ENCODE peak calls at places on chromosomes 16 and 17, in five cellular contexts. C is AG04450, I is GM23338, Z is left ventricle myocardium inferior, K is KG1. D is an unnamed sample.

GRCh38 chr16:65832269-65832668 is 534.2 kb upstream of the CDH5 start:
- DNase-seq in I (no peak), K (no peak), Z (no peak), C (no peak), D (peak)

GRCh38 chr17:40538019-40538935 is 27.0 kb downstream of the CCR7 start:
- DNase-seq in C (no peak), I (no peak), Z (peak), K (no peak), D (no peak)

GRCh38 chr17:44877121-44877520 is 22.1 kb downstream of the EFTUD2 start:
- DNase-seq in K (no peak), I (no peak), C (no peak), Z (no peak), D (no peak)

GRCh38 chr16:52405441-52405840 is 141.5 kb downstream of the TOX3 start:
- DNase-seq in I (no peak), Z (no peak), C (no peak), K (no peak), D (no peak)

GRCh38 chr16:74724820-74725549 is 24.3 kb upstream of the MLKL start:
- DNase-seq in C (peak), K (no peak), I (no peak), Z (no peak), D (no peak)

GRCh38 chr16:83779881-83780280 is 27.9 kb upstream of the HSBP1 start:
- DNase-seq in Z (no peak), C (no peak), K (no peak), I (no peak), D (no peak)

GRCh38 chr16:50680907-50681885 is at the start of gene SNX20:
- DNase-seq in K (peak), Z (peak), C (no peak), I (no peak), D (no peak)

GRCh38 chr16:83849434-83849833 is 41.7 kb downstream of the HSBP1 start:
- DNase-seq in Z (peak), I (no peak), C (no peak), K (no peak), D (no peak)

GRCh38 chr17:36686123-36686669 is 84.8 kb downstream of the MRM1 start:
- DNase-seq in C (no peak), Z (no peak), I (no peak), K (no peak), D (peak)

GRCh38 chr17:39701012-39701783 is 1.3 kb downstream of the ERBB2 start:
- DNase-seq in K (no peak), C (no peak), Z (no peak), I (peak), D (peak)

GRCh38 chr17:40901981-40902862 is 17.2 kb upstream of the KRT20 start:
- DNase-seq in K (no peak), Z (no peak), C (no peak), I (no peak), D (peak)

GRCh38 chr17:43536236-43537088 is 9.7 kb downstream of the ETV4 start:
- DNase-seq in K (no peak), I (peak), Z (no peak), C (no peak), D (peak)

GRCh38 chr17:33511670-33512069 is 218.6 kb upstream of the ASIC2 start:
- DNase-seq in Z (no peak), K (no peak), C (no peak), I (no peak), D (no peak)

GRCh38 chr16:76235426-76235825 is 41.8 kb upstream of the CNTNAP4 start:
- DNase-seq in Z (no peak), I (no peak), K (no peak), C (no peak), D (no peak)

GRCh38 chr17:57594767-57595166 is 150.3 kb downstream of the CCDC182 start:
- DNase-seq in K (no peak), Z (no peak), C (no peak), I (no peak), D (no peak)

GRCh38 chr16:56343661-56344517 is 81.5 kb downstream of the AMFR start:
- DNase-seq in K (no peak), Z (no peak), I (no peak), C (no peak), D (no peak)

GRCh38 chr17:75504347-75505151 is 10.8 kb downstream of the CASKIN2 start:
- DNase-seq in K (no peak), C (no peak), I (peak), Z (no peak), D (peak)

GRCh38 chr16:9258423-9259051 is 167.1 kb downstream of the HAPSTR1 start:
- DNase-seq in I (peak), Z (no peak), K (peak), C (no peak), D (peak)

GRCh38 chr17:50262001-50262794 is 12.1 kb upstream of the TMEM92 start:
- DNase-seq in Z (no peak), K (no peak), C (no peak), I (no peak), D (no peak)

GRCh38 chr16:11472410-11472809 is 114.3 kb downstream of the LITAF start:
- DNase-seq in Z (no peak), C (no peak), I (no peak), K (no peak), D (no peak)

GRCh38 chr16:6932871-6933390 is 399.7 kb upstream of the RBFOX1 start:
- DNase-seq in C (no peak), I (no peak), Z (no peak), K (no peak), D (no peak)